ENCODE peak calls at places on chromosomes 1 and 21, in nine cellular contexts. I is colonic mucosa, Y is AG10803, O is HCT116, M is GM23338, N is fibroblast of mammary gland, W is astrocyte of the spinal cord, L is mammary epithelial cell, S is A549. Z is an unnamed sample.

GRCh38 chr21:44514218-44514520 is 25.8 kb downstream of the KRTAP10-1 start:
- DNase-seq in I (no peak), Y (no peak), O (no peak), M (no peak), N (no peak), W (no peak), L (no peak), S (no peak), Z (no peak)

GRCh38 chr1:207076181-207076949 is 12.3 kb upstream of the C4BPB start:
- DNase-seq in I (no peak), Y (peak; percentile 38), O (no peak), M (no peak), N (peak; percentile 11), W (no peak), L (no peak), S (no peak), Z (no peak)

GRCh38 chr1:51329443-51330325 is 678 bp downstream of the TTC39A start:
- DNase-seq in I (peak; percentile 83), Y (no peak), O (no peak), M (no peak), N (no peak), W (no peak), L (no peak), S (no peak), Z (no peak)

GRCh38 chr1:161506336-161507223 is 1.3 kb downstream of the FCGR2A start:
- DNase-seq in I (no peak), Y (peak; percentile 43), O (no peak), M (peak; percentile 35), N (peak; percentile 70), W (no peak), L (no peak), S (no peak), Z (peak; percentile 51)

GRCh38 chr1:25026757-25027450 is 96.8 kb upstream of the RUNX3 start:
- DNase-seq in I (no peak), Y (no peak), O (no peak), M (peak; percentile 27), N (no peak), W (no peak), L (no peak), S (no peak), Z (no peak)

GRCh38 chr1:185636848-185637247 is 97.3 kb upstream of the HMCN1 start:
- DNase-seq in I (no peak), Y (no peak), O (no peak), M (no peak), N (no peak), W (no peak), L (peak; percentile 99), S (no peak), Z (no peak)

GRCh38 chr1:95309031-95309459 is 75.0 kb downstream of the RWDD3 start:
- DNase-seq in I (no peak), Y (peak; percentile 21), O (peak; percentile 42), M (peak; percentile 86), N (peak; percentile 50), W (peak; percentile 38), L (peak; percentile 28), S (peak; percentile 42), Z (peak; percentile 36)

GRCh38 chr1:218967836-218968235 is 205.8 kb upstream of the LYPLAL1 start:
- DNase-seq in I (no peak), Y (peak; percentile 12), O (no peak), M (no peak), N (peak; percentile 47), W (peak; percentile 36), L (peak; percentile 66), S (no peak), Z (peak; percentile 72)

DNA sequence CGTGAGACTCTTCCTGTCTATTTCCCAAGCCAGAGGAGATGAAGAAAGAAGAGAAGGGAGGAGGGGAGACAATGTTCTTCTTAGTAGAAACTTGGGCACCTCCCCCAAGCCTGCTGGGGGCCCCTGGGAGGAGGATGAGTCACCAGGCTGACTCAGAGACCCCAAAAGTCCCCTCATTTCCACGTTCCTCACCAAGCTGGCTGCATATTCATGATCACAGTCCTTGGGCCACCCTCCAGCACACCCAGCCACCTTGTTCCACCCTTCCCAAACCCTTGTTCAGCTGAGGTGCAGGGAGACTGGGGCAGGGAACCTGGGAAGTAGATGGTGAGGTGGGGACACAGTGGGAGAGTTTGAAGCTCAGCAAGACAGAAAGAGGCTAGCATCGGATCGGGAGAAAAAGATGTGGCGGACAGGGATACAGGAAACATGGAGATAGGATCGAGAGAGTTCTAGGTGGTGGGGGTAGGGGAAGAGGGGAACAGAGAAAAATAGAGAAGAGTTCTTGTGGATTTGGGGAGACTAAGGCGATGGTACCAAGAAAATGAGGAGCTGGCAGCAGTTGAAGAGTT is 712 bp downstream of the RAB13 start:
- DNase-seq in I (no peak), Y (peak; percentile 70), O (no peak), M (peak; percentile 56), N (peak; percentile 90), W (peak; percentile 84), L (peak; percentile 50), S (no peak), Z (peak; percentile 72)
- H3K4me3 ChIP-seq in I (peak overlapping the region; percentile 47), Y (peak overlapping the region; percentile 94), O (peak overlapping the region; percentile 81), M (peak overlapping the region; percentile 80), N (peak overlapping the region; percentile 81), W (peak overlapping the region; percentile 96), L (peak overlapping the region; percentile 93), S (peak overlapping the region; percentile 60), Z (peak overlapping the region; percentile 97)

GRCh38 chr1:147890177-147890790 is 12.3 kb upstream of the GJA8 start:
- DNase-seq in I (peak; percentile 68), Y (peak; percentile 14), O (peak; percentile 48), M (peak; percentile 92), N (peak; percentile 22), W (peak; percentile 19), L (peak; percentile 58), S (peak; percentile 62), Z (peak; percentile 50)
- TF ChIP-seq CTCF in I (peak; percentile 52), Y (peak; percentile 43), O (peak; percentile 68), M (peak; percentile 87), N (peak; percentile 28), W (peak; percentile 50), L (peak; percentile 88), S (peak; percentile 70), Z (peak; percentile 64)

GRCh38 chr1:1041092-1041503 is 21.2 kb downstream of the AGRN start:
- DNase-seq in I (no peak), Y (no peak), O (no peak), M (peak; percentile 85), N (no peak), W (no peak), L (no peak), S (no peak), Z (no peak)

GRCh38 chr1:1038694-1039093 is 18.8 kb downstream of the AGRN start:
- DNase-seq in I (no peak), Y (no peak), O (no peak), M (no peak), N (no peak), W (no peak), L (no peak), S (no peak), Z (no peak)

GRCh38 chr1:1040004-1040991 is 20.4 kb downstream of the AGRN start:
- DNase-seq in I (peak; percentile 82), Y (peak; percentile 80), O (peak; percentile 61), M (peak; percentile 93), N (peak; percentile 59), W (peak; percentile 82), L (peak; percentile 61), S (peak; percentile 74), Z (peak; percentile 89)

GRCh38 chr1:1037366-1038327 is 17.7 kb downstream of the AGRN start:
- DNase-seq in I (no peak), Y (no peak), O (no peak), M (no peak), N (no peak), W (no peak), L (no peak), S (no peak), Z (no peak)

DNA sequence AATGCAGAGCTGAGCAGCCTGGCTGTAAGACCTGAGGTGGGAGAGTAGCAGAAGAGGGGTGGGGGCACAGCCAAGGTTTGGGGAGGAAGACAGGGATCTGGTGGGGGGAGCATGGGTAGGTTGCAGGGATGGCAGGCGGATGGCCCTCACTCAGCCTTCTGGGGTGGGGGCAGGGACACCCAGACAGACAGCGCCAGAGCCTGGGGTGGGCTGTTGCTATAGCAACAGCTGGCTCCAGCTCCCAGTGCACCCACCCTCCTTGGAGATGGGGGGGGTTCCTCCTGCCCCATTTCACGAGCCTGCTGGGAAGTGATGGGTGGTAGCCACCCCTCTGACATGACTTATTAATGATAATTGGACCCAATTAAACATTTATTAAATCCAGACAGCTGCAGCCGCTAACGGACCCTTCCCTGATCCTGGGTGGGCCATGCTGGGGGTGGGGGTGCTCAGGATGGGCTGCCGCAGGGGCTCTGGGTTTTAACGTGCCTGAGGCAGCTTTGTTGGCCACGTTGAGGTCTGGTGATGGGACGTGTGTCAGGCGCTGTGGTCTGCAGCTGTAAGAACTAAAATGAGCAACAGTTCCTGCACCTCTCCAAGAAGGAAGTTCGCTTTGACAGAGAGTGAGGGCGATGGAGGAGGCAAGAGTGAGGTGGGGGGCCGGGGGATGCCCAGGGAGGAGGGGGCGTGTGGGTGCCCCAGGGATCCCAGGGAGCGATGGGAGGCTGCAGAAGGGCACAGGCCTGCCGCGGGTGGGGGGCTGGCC is 19.4 kb downstream of the AGRN start:
- DNase-seq in I (no peak), Y (no peak), O (no peak), M (no peak), N (no peak), W (no peak), L (no peak), S (no peak), Z (no peak)
- H3K4me3 ChIP-seq in I (no peak overlapping the region), Y (no peak overlapping the region), O (no peak overlapping the region), M (peak overlapping the region; percentile 54), N (no peak overlapping the region), W (no peak overlapping the region), L (no peak overlapping the region), S (no peak overlapping the region), Z (no peak overlapping the region)

GRCh38 chr1:226663327-226663704 is 75.8 kb downstream of the ITPKB start:
- DNase-seq in I (no peak), Y (no peak), O (no peak), M (no peak), N (no peak), W (no peak), L (no peak), S (no peak), Z (no peak)

GRCh38 chr1:226666164-226666506 is 72.9 kb downstream of the ITPKB start:
- DNase-seq in I (no peak), Y (no peak), O (no peak), M (no peak), N (no peak), W (no peak), L (no peak), S (no peak), Z (no peak)

GRCh38 chr1:226662704-226663326 is 76.3 kb downstream of the ITPKB start:
- DNase-seq in I (peak; percentile 65), Y (peak; percentile 90), O (peak; percentile 46), M (no peak), N (peak; percentile 100), W (peak; percentile 93), L (peak; percentile 95), S (peak; percentile 40), Z (peak; percentile 96)

GRCh38 chr1:226665505-226666163 is 73.4 kb downstream of the ITPKB start:
- DNase-seq in I (no peak), Y (no peak), O (no peak), M (no peak), N (no peak), W (no peak), L (no peak), S (no peak), Z (no peak)

DNA sequence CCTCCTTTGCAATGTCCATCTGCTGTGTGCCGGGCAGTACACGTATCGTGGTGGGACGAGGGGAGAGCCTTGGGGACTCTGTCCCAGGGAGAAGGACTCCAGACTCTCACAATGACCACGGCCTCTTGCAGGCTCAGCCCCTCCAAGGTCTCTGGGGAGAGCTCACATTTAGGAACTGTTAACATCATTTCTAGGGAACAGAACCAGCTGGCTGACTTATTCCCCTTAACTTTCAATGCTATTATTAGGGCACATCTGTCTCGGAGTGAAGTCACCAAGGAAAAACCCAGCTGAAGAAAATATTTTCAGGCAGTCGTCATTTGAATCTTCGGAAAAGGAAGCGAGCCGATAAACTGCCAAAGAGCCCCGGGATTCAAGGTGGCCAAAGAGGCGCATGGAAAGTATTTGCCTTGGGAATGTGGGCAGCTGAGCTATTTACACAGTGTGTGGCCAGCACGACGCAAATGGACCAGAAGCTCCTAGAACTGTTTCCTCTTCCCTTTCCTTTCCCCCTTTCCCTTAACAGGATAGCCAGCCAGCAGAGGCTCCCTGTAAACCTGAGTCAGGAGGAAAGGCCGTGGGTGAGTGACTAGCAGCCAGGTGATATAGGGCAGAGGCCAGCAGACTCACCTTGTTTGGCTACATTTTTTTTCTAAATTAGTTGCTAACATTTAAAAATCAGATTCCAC is 74.5 kb downstream of the ITPKB start:
- DNase-seq in I (no peak), Y (peak; percentile 93), O (no peak), M (no peak), N (peak; percentile 90), W (peak; percentile 74), L (no peak), S (no peak), Z (peak; percentile 81)
- TF ChIP-seq CTCF in I (no peak), Y (no peak), O (no peak), M (no peak), N (no peak), W (no peak), L (no peak), S (no peak), Z (no peak)